ENCODE peak calls at places on chromosomes 11 and 22, in nine cellular contexts. B, X, F, U, M, L, V, W and G are unnamed samples. For H3K4me1 and H3K9me3, the result is how much of the 10 kb centered on the place peaks cover.

GRCh38 chr11:129143335-129143734 is 48.8 kb downstream of the ARHGAP32 start:
- DNase-seq in B (peak), X (peak), F (no peak), U (peak), M (peak), L (no peak), V (peak), W (no peak), G (peak)

GRCh38 chr22:29793396-29793795 is 26.2 kb downstream of the UQCR10 start:
- DNase-seq in B (no peak), X (no peak), F (no peak), U (no peak), M (no peak), L (no peak), V (no peak), W (no peak), G (no peak)

GRCh38 chr11:116641561-116642045 is 131.2 kb downstream of the BUD13 start:
- DNase-seq in B (no peak), X (no peak), F (peak), U (peak), M (peak), L (peak), V (peak), W (no peak), G (no peak)

GRCh38 chr11:125082040-125082439 is 18.9 kb downstream of the SLC37A2 start:
- DNase-seq in B (no peak), X (no peak), F (no peak), U (no peak), M (no peak), L (no peak), V (no peak), W (no peak), G (no peak)

GRCh38 chr22:26619510-26619909 is 1.7 kb upstream of the CRYBB1 start:
- DNase-seq in B (no peak), X (no peak), F (no peak), U (no peak), M (no peak), L (no peak), V (no peak), W (no peak), G (no peak)

GRCh38 chr22:46969961-46970360 is 207.5 kb downstream of the TBC1D22A start:
- DNase-seq in B (no peak), X (peak), F (no peak), U (no peak), M (no peak), L (no peak), V (no peak), W (no peak), G (no peak)

GRCh38 chr22:32615874-32616564 is 141.4 kb downstream of the FBXO7 start:
- DNase-seq in B (no peak), X (no peak), F (peak), U (no peak), M (peak), L (peak), V (no peak), W (no peak), G (peak)

GRCh38 chr11:122796128-122796717 is 42.1 kb upstream of the CRTAM start:
- DNase-seq in B (peak), X (no peak), F (peak), U (no peak), M (peak), L (peak), V (peak), W (peak), G (peak)

GRCh38 chr11:72732329-72732728 is 19.9 kb downstream of the ARAP1 start:
- DNase-seq in B (peak), X (peak), F (no peak), U (no peak), M (no peak), L (no peak), V (no peak), W (no peak), G (no peak)

GRCh38 chr22:39457546-39458442 is 982 bp downstream of the MGAT3 start:
- DNase-seq in B (no peak), X (no peak), F (peak), U (no peak), M (no peak), L (peak), V (no peak), W (no peak), G (no peak)

GRCh38 chr11:124183045-124183444 is at the start of gene OR10D3:
- DNase-seq in B (no peak), X (no peak), F (no peak), U (no peak), M (no peak), L (no peak), V (no peak), W (no peak), G (no peak)

GRCh38 chr11:102226702-102227101 is 90.6 kb upstream of the BIRC3 start:
- DNase-seq in B (no peak), X (no peak), F (no peak), U (peak), M (peak), L (no peak), V (no peak), W (no peak), G (no peak)

GRCh38 chr11:72798361-72798760 is 4.5 kb upstream of the STARD10 start:
- DNase-seq in B (no peak), X (no peak), F (peak), U (no peak), M (no peak), L (no peak), V (no peak), W (no peak), G (no peak)

GRCh38 chr22:21101877-21102638 is 56.3 kb downstream of the LRRC74B start:
- DNase-seq in B (no peak), X (no peak), F (no peak), U (no peak), M (no peak), L (no peak), V (no peak), W (no peak), G (no peak)

GRCh38 chr11:65060913-65061408 is 2.6 kb upstream of the NAALADL1 start:
- DNase-seq in B (no peak), X (no peak), F (peak), U (peak), M (no peak), L (peak), V (no peak), W (no peak), G (no peak)

GRCh38 chr22:50599816-50600454 is 658 bp upstream of the MAPK8IP2 start:
- DNase-seq in B (no peak), X (peak), F (peak), U (peak), M (peak), L (peak), V (peak), W (peak), G (peak)

GRCh38 chr11:58739725-58740430 is 8.1 kb upstream of the GLYAT start:
- DNase-seq in B (no peak), X (no peak), F (no peak), U (peak), M (no peak), L (no peak), V (no peak), W (no peak), G (no peak)

GRCh38 chr11:14819596-14819995 is 72.4 kb downstream of the CYP2R1 start:
- DNase-seq in B (no peak), X (no peak), F (no peak), U (no peak), M (no peak), L (no peak), V (no peak), W (no peak), G (no peak)

GRCh38 chr11:40134820-40135219 is 1324.6 kb downstream of the LRRC4C start:
- DNase-seq in B (no peak), X (no peak), F (no peak), U (peak), M (no peak), L (no peak), V (no peak), W (no peak), G (no peak)

GRCh38 chr22:36480941-36481392 is 473 bp downstream of the TXN2 start:
- DNase-seq in B (no peak), X (no peak), F (no peak), U (no peak), M (no peak), L (no peak), V (no peak), W (no peak), G (no peak)

GRCh38 chr22:45603631-45604030 is 68.0 kb upstream of the ATXN10 start:
- DNase-seq in B (no peak), X (peak), F (no peak), U (no peak), M (no peak), L (no peak), V (no peak), W (no peak), G (no peak)

GRCh38 chr11:94675239-94675638 is 92.9 kb upstream of the AMOTL1 start:
- DNase-seq in B (no peak), X (no peak), F (no peak), U (no peak), M (no peak), L (no peak), V (no peak), W (no peak), G (no peak)

GRCh38 chr11:92024788-92025187 is 199.8 kb upstream of the FAT3 start:
- DNase-seq in B (no peak), X (no peak), F (no peak), U (no peak), M (no peak), L (no peak), V (no peak), W (no peak), G (no peak)

GRCh38 chr11:57324154-57324885 is 432 bp downstream of the TNKS1BP1 start:
- DNase-seq in B (peak), X (peak), F (peak), U (peak), M (peak), L (peak), V (peak), W (no peak), G (peak)

GRCh38 chr22:48872271-48873260 is 955.1 kb downstream of the BRD1 start:
- DNase-seq in B (no peak), X (peak), F (no peak), U (no peak), M (no peak), L (no peak), V (no peak), W (no peak), G (no peak)

GRCh38 chr22:49046546-49047305 is 780.9 kb downstream of the BRD1 start:
- DNase-seq in B (no peak), X (no peak), F (peak), U (no peak), M (peak), L (peak), V (peak), W (no peak), G (peak)

GRCh38 chr11:19519344-19519743 is 193.3 kb upstream of the NAV2 start:
- DNase-seq in B (no peak), X (no peak), F (no peak), U (no peak), M (no peak), L (no peak), V (no peak), W (no peak), G (no peak)

GRCh38 chr11:61052182-61052972 is 49.9 kb upstream of the CD5 start:
- DNase-seq in B (no peak), X (no peak), F (no peak), U (no peak), M (no peak), L (no peak), V (no peak), W (no peak), G (no peak)

GRCh38 chr11:96356837-96357236 is 13.8 kb upstream of the MAML2 start:
- DNase-seq in B (no peak), X (no peak), F (no peak), U (no peak), M (no peak), L (no peak), V (peak), W (no peak), G (no peak)

GRCh38 chr11:114295676-114296081 is 520 bp upstream of the NNMT start:
- DNase-seq in B (peak), X (no peak), F (no peak), U (no peak), M (no peak), L (no peak), V (no peak), W (no peak), G (no peak)

GRCh38 chr11:125939081-125939521 is 6.7 kb upstream of the VSIG10L2 start:
- DNase-seq in B (no peak), X (no peak), F (no peak), U (no peak), M (no peak), L (no peak), V (no peak), W (no peak), G (no peak)

GRCh38 chr11:88281317-88281712 is 56.2 kb downstream of the CTSC start:
- DNase-seq in B (no peak), X (no peak), F (peak), U (peak), M (no peak), L (no peak), V (no peak), W (no peak), G (no peak)

GRCh38 chr22:19615867-19616581 is 91.8 kb upstream of the CLDN5 start:
- DNase-seq in B (no peak), X (no peak), F (no peak), U (no peak), M (no peak), L (no peak), V (no peak), W (no peak), G (no peak)

GRCh38 chr22:27128461-27129080 is 471.2 kb downstream of the MIAT start:
- DNase-seq in B (no peak), X (no peak), F (no peak), U (no peak), M (no peak), L (peak), V (no peak), W (no peak), G (no peak)

GRCh38 chr11:34052608-34053160 is 1.2 kb downstream of the CAPRIN1 start:
- DNase-seq in B (peak), X (peak), F (peak), U (no peak), M (peak), L (peak), V (no peak), W (no peak), G (peak)

GRCh38 chr11:73579641-73580434 is 18.1 kb downstream of the FAM168A start:
- DNase-seq in B (no peak), X (no peak), F (no peak), U (no peak), M (no peak), L (no peak), V (no peak), W (no peak), G (no peak)

GRCh38 chr11:134275188-134275533 is 1.0 kb upstream of the GLB1L3 start:
- DNase-seq in B (no peak), X (no peak), F (no peak), U (no peak), M (no peak), L (no peak), V (no peak), W (no peak), G (no peak)
- H3K4me3 ChIP-seq in B (no peak), X (no peak), F (peak), U (no peak), M (no peak), L (no peak), V (peak), W (peak), G (no peak)

DNA sequence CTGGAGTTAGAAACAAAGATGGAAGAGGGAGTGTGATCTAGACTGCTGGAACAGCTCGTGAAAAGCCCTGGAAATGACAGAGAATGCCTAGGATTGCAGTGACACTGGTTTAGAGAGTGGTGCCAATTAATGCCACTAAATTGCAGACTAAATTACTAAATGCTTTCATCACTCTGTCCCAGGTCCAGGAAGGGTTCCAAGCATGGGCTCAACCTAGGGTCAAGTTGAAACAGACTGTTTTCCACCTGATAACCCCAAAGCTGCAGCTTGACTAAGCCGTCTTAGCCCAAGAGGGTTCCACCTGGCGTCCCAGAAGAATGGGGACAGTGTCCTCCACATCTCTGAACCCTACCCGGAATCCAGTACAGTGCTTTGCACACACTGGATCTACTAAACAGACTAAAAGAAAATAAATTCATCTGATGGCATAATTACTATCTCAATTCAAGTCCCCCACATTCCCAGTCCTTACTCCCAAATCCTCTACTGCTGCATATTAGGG is 1.1 kb upstream of the CRY2 start:
- DNase-seq in B (no peak), X (no peak), F (no peak), U (no peak), M (no peak), L (no peak), V (no peak), W (no peak), G (no peak)
- H3K4me1 ChIP-seq in B (under half), X (under half), F (under half), U (under half), M (under half), L (under half), V (under half), W (under half), G (under half)

GRCh38 chr11:36513965-36514364 is 3.9 kb upstream of the TRAF6 start:
- DNase-seq in B (no peak), X (no peak), F (no peak), U (no peak), M (no peak), L (no peak), V (no peak), W (no peak), G (no peak)
- H3K9me3 ChIP-seq in B (under half), X (under half), F (under half), U (under half), M (under half), L (under half), V (under half), W (under half), G (under half)

GRCh38 chr11:33040862-33041453 is 1.6 kb downstream of the TCP11L1 start:
- DNase-seq in B (no peak), X (no peak), F (peak), U (no peak), M (no peak), L (no peak), V (no peak), W (no peak), G (no peak)
- H3K4me3 ChIP-seq in B (peak), X (no peak), F (peak), U (peak), M (peak), L (no peak), V (peak), W (no peak), G (peak)

GRCh38 chr11:44944853-44945235 is 5.8 kb downstream of the TP53I11 start:
- DNase-seq in B (no peak), X (no peak), F (peak), U (no peak), M (no peak), L (no peak), V (no peak), W (no peak), G (no peak)
- H3K4me1 ChIP-seq in B (under half), X (under half), F (half or more), U (under half), M (under half), L (under half), V (under half), W (under half), G (under half)

GRCh38 chr11:1041471-1041870 is 5.0 kb upstream of the MUC6 start:
- DNase-seq in B (peak), X (no peak), F (no peak), U (no peak), M (no peak), L (no peak), V (no peak), W (no peak), G (no peak)

GRCh38 chr11:1041149-1041467 is 4.6 kb upstream of the MUC6 start:
- DNase-seq in B (no peak), X (no peak), F (no peak), U (no peak), M (no peak), L (no peak), V (no peak), W (no peak), G (no peak)

GRCh38 chr11:1041936-1042608 is 5.6 kb upstream of the MUC6 start:
- DNase-seq in B (peak), X (peak), F (no peak), U (no peak), M (peak), L (no peak), V (no peak), W (no peak), G (no peak)

GRCh38 chr11:1039481-1040427 is 3.2 kb upstream of the MUC6 start:
- DNase-seq in B (no peak), X (no peak), F (no peak), U (no peak), M (no peak), L (peak), V (no peak), W (no peak), G (peak)

GRCh38 chr11:1040428-1041148 is 4.1 kb upstream of the MUC6 start:
- DNase-seq in B (no peak), X (no peak), F (no peak), U (peak), M (no peak), L (no peak), V (no peak), W (no peak), G (no peak)
- H3K9me3 ChIP-seq in B (under half), X (under half), F (under half), U (under half), M (under half), L (under half), V (under half), W (under half), G (under half)